ENCODE peak calls at places on chromosomes 6 and 20, in four cellular contexts. X, U, Q and D are unnamed samples.

GRCh38 chr20:23305098-23305497 is 45.5 kb upstream of the NXT1 start:
- DNase-seq in X (no peak), U (no peak), Q (no peak), D (no peak)

GRCh38 chr6:9405825-9406224 is 970.5 kb upstream of the SLC35B3 start:
- DNase-seq in X (no peak), U (no peak), Q (no peak), D (no peak)

GRCh38 chr6:4405609-4406212 is 270.3 kb upstream of the ECI2 start:
- DNase-seq in X (no peak), U (no peak), Q (no peak), D (no peak)

GRCh38 chr20:9884666-9885065 is 45.8 kb upstream of the PAK5 start:
- DNase-seq in X (no peak), U (no peak), Q (no peak), D (no peak)

GRCh38 chr6:27795697-27796494 is 116.3 kb downstream of the OR2B2 start:
- DNase-seq in X (peak; percentile 53), U (peak; percentile 91), Q (peak; percentile 95), D (peak; percentile 75)

GRCh38 chr20:57747889-57748456 is 38.2 kb upstream of the PMEPA1 start:
- DNase-seq in X (no peak), U (no peak), Q (no peak), D (no peak)

GRCh38 chr20:8756410-8756809 is 312.5 kb upstream of the PLCB4 start:
- DNase-seq in X (no peak), U (no peak), Q (peak; percentile 60), D (peak; percentile 29)

GRCh38 chr6:169997930-169998218 is 246.5 kb downstream of the ERMARD start:
- DNase-seq in X (no peak), U (no peak), Q (no peak), D (no peak)

GRCh38 chr6:41426888-41427641 is 91.7 kb downstream of the NCR2 start:
- DNase-seq in X (no peak), U (no peak), Q (no peak), D (no peak)

GRCh38 chr6:38695933-38696332 is 7.0 kb downstream of the GLO1 start:
- DNase-seq in X (no peak), U (no peak), Q (no peak), D (no peak)

DNA sequence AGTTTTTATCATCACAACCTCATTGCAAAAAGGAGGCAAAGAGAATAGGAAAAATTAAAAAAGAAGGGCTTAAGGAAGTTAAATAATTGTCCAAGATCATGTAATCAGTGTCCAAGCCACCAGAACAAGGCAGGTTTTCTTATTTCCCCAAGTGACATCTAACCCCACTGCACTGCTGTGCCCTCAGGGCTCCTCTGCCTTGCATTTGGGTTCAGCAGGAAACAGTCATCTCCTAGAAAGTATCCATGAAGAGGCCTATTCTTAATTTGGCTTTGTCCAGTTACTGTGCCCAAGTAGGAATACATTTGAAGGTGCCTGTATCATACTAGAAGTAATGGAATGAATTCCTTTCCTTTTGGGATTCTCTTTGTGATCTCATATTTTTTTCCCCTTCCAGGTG is 10.5 kb downstream of the TMEM14A start:
- DNase-seq in X (no peak), U (no peak), Q (no peak), D (no peak)
- TF ChIP-seq NFIC in X (no peak), U (no peak), Q (no peak), D (no peak)

GRCh38 chr20:33237989-33238388 is 2.2 kb downstream of the BPIFA1 start:
- DNase-seq in X (no peak), U (no peak), Q (no peak), D (no peak)

GRCh38 chr20:33239418-33239817 is 3.6 kb downstream of the BPIFA1 start:
- DNase-seq in X (no peak), U (no peak), Q (no peak), D (no peak)

GRCh38 chr20:33242319-33243100 is 6.7 kb downstream of the BPIFA1 start:
- DNase-seq in X (no peak), U (no peak), Q (no peak), D (no peak)

GRCh38 chr20:33239979-33240736 is 4.4 kb downstream of the BPIFA1 start:
- DNase-seq in X (no peak), U (no peak), Q (no peak), D (no peak)

DNA sequence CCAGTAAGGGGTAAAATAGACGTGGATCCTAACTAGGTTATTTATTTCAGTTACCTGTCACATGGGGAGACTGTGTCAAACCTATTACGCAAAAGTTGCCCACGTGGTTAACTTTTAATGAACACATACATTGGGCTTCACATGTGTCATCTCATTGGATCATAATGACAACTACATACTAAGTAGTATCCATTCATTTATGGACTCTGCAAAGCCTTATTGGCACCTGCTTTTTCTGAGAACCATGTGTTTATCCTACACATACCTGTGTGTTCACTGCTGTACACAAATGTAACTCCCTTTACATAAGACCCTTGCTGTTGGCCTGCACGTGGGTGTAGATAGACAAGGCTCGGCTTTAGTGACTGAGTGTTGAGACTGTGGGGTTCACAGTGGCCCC is 5.1 kb downstream of the BPIFA1 start:
- DNase-seq in X (no peak), U (no peak), Q (no peak), D (no peak)
- TF ChIP-seq NFIC in X (no peak), U (no peak), Q (no peak), D (no peak)

DNA sequence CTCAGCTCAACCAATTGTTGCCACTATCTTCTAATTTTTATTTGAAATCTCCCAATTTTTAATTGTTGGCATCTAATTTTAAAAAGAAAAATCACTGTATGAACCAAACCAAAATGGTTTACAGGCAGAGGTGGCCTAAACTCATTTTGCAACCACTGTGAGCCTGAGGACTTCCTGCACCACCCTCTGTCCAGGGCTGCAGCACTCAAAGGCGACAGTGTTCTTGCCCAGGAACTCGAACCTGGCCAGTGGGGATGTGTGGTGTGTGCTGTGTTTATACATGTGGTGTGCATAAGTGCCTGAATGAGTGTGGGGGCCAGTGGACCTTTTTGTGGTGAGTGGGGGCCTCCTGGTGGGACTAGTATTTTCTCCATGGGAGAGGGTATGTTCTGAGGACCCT is 24.4 kb upstream of the SLC22A7 start:
- DNase-seq in X (no peak), U (no peak), Q (peak; percentile 55), D (no peak)
- TF ChIP-seq NFIC in X (no peak), U (no peak), Q (no peak), D (no peak)

GRCh38 chr6:43873806-43874714 is 104.0 kb downstream of the VEGFA start:
- DNase-seq in X (no peak), U (no peak), Q (peak; percentile 46), D (no peak)
- TF ChIP-seq NFIC in X (no peak), U (no peak), Q (no peak), D (no peak)

GRCh38 chr6:112180095-112180820 is 74.1 kb downstream of the LAMA4 start:
- DNase-seq in X (peak; percentile 56), U (no peak), Q (peak; percentile 90), D (peak; percentile 85)
- TF ChIP-seq NFIC in X (no peak), U (no peak), Q (no peak), D (no peak)

DNA sequence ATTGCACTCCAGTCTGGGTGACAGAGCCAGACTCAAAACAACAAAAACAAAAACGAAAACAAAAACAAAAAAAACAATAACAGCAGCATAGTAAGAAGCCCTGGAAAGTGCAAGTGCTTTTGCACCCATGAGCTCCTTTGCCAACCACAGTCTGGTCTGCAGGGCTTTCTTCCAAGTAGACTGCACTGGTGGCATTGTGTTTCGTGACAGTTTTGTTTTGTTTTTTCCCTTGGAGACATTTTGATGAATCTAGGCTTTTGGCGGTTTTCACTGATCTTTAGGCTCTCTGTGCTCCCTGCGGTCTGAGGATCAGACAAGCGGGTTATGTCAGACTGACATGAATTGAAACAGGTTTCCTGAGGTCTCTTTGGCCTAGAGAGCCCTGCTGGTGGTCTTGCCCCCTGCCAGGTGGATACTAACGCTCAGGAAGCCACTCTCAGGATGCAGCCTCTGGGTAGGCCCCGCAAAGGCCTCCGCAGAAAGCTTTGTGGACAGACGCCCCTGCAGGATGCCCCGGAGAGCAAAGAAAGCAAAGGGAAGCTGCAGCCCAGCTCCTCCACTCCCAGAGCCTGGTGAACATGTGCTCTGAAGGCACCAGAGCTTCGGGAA is 555.4 kb upstream of the AGPAT4 start:
- DNase-seq in X (no peak), U (no peak), Q (no peak), D (no peak)
- TF ChIP-seq NFIC in X (no peak), U (no peak), Q (no peak), D (no peak)

DNA sequence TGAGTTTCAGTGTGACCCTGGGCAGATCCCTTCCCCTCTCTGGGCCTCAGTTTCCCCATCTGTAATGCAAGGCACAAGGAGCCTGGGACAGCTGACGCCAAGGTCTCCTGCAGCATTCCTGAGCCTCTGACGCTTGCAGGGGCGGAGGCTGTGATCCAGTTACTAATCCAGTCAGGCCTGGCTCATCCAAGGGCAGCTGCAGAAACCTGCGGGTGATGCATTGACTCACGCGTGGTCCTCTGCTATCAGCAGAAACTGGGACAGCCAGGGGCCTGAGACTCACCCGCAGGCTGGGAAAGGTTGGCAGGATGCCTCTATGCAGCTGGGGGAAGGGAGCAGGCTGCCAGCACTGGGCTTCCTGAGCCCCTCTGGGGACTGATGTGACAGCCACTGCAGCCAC is 65.0 kb upstream of the SIRPA start:
- DNase-seq in X (peak; percentile 61), U (no peak), Q (no peak), D (no peak)
- TF ChIP-seq NFIC in X (peak; percentile 81), U (no peak), Q (no peak), D (no peak)

DNA sequence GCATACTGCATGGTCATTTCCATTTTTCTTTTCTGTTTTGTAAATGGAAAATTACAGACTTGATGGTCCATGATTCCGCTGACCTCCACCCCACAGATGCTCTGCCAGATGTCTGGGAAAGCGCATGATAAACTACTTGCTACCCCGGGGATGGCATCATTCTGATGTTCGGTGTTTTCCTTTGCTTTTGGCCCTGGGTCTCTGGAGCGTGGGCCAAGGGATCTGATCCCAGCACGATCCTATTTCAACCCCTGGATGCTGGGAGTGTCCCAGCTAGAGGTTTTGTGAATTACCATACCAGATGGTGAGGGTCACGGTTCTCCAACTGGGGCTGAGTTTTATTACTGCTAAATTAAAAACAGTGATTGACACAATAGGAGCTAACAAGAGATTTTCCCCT is 25.2 kb upstream of the MYLIP start:
- DNase-seq in X (no peak), U (no peak), Q (no peak), D (no peak)
- TF ChIP-seq NFIC in X (no peak), U (no peak), Q (no peak), D (no peak)